ENCODE peak calls at places on chromosomes 2 and 18, in four cellular contexts. W, E, F and N are unnamed samples.

GRCh38 chr18:67132919-67133318 is 383.6 kb downstream of the DSEL start:
- DNase-seq in W (no peak), E (no peak), F (no peak), N (no peak)

GRCh38 chr18:36460324-36460850 is 162.9 kb downstream of the FHOD3 start:
- DNase-seq in W (no peak), E (no peak), F (no peak), N (no peak)

GRCh38 chr2:12244070-12244469 is 472.7 kb upstream of the TRIB2 start:
- DNase-seq in W (no peak), E (no peak), F (no peak), N (no peak)

GRCh38 chr2:84257871-84258270 is 201.2 kb downstream of the SUCLG1 start:
- DNase-seq in W (no peak), E (peak), F (no peak), N (no peak)

GRCh38 chr2:35784777-35785176 is 570.8 kb upstream of the CRIM1 start:
- DNase-seq in W (no peak), E (no peak), F (no peak), N (no peak)

GRCh38 chr18:75113455-75113854 is 95.5 kb downstream of the PTGR3 start:
- DNase-seq in W (no peak), E (no peak), F (no peak), N (no peak)

GRCh38 chr2:67290451-67290991 is 106.6 kb upstream of the ETAA1 start:
- DNase-seq in W (no peak), E (no peak), F (no peak), N (no peak)

GRCh38 chr2:178279142-178279541 is 84.8 kb downstream of the OSBPL6 start:
- DNase-seq in W (no peak), E (no peak), F (no peak), N (no peak)

GRCh38 chr2:21438949-21439348 is 315.2 kb downstream of the TDRD15 start:
- DNase-seq in W (no peak), E (no peak), F (no peak), N (no peak)

GRCh38 chr2:149664896-149665295 is 77.3 kb upstream of the MMADHC start:
- DNase-seq in W (no peak), E (no peak), F (no peak), N (no peak)

GRCh38 chr2:26970928-26971627 is 641 bp downstream of the MAPRE3 start:
- DNase-seq in W (no peak), E (peak), F (no peak), N (peak)

GRCh38 chr2:10477443-10478297 is 29.5 kb upstream of the ODC1 start:
- DNase-seq in W (no peak), E (no peak), F (no peak), N (no peak)

GRCh38 chr18:26547302-26548143 is 830 bp downstream of the KCTD1 start:
- DNase-seq in W (peak), E (peak), F (no peak), N (peak)

GRCh38 chr2:215567504-215567903 is 131.6 kb upstream of the FN1 start:
- DNase-seq in W (no peak), E (no peak), F (no peak), N (no peak)

GRCh38 chr2:42132066-42132965 is 36.8 kb upstream of the EML4 start:
- DNase-seq in W (no peak), E (no peak), F (no peak), N (peak)

GRCh38 chr2:128396500-128396891 is 77.8 kb upstream of the HS6ST1 start:
- DNase-seq in W (no peak), E (peak), F (no peak), N (no peak)

GRCh38 chr2:219124379-219125110 is 36.1 kb downstream of the NHEJ1 start:
- DNase-seq in W (no peak), E (no peak), F (peak), N (no peak)

GRCh38 chr2:73386894-73387636 is 1.4 kb downstream of the ALMS1 start:
- DNase-seq in W (no peak), E (no peak), F (no peak), N (no peak)

GRCh38 chr2:44777542-44777941 is 164.0 kb upstream of the SIX3 start:
- DNase-seq in W (no peak), E (no peak), F (no peak), N (no peak)

GRCh38 chr2:176130153-176130916 is 830 bp downstream of the HOXD8 start:
- DNase-seq in W (no peak), E (peak), F (no peak), N (no peak)

GRCh38 chr18:33517950-33518349 is 60.1 kb upstream of the ASXL3 start:
- DNase-seq in W (no peak), E (no peak), F (no peak), N (no peak)

GRCh38 chr18:49608892-49609291 is 47.0 kb downstream of the LIPG start:
- DNase-seq in W (no peak), E (no peak), F (no peak), N (no peak)

GRCh38 chr2:27501042-27501441 is 4.4 kb downstream of the GCKR start:
- DNase-seq in W (no peak), E (no peak), F (no peak), N (no peak)

GRCh38 chr2:10260130-10260529 is 42.6 kb upstream of the HPCAL1 start:
- DNase-seq in W (no peak), E (no peak), F (no peak), N (no peak)

GRCh38 chr2:130736487-130736886 is 7.6 kb downstream of the GPR148 start:
- DNase-seq in W (no peak), E (no peak), F (no peak), N (no peak)

GRCh38 chr2:72147303-72147970 is at the start of gene CYP26B1:
- DNase-seq in W (peak), E (peak), F (no peak), N (no peak)

DNA sequence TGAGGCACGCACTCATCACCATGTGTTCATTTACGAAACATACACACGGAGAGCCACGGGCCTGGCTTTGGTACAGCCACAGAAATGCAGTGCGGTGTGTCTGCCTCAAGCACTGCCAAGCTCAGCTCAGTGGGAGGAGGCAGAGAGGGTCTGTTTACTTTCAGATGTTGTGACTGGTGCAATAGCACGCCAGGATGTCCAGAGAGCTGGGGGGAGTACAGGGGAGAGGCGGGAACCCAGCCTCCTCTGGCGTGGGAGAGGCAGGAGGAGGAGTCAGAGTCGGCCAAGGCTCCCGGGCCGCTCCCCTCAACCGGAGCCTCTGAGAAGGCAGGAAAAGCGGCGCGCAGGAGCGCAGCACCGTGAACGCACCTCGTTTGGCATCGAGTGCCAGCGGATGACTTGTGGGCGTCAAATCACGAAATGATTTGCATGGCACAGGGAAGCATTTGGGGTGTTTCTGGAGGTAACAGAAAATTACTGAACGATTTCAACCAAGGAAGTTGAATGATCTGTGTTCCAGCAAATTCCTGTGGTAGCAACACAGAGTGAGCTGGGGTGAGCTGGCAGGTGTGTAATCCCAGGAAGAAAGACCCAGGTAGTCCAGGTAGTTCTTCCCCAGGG is 143.0 kb downstream of the ZNF516 start:
- DNase-seq in W (peak), E (peak), F (no peak), N (no peak)
- H3K4me3 ChIP-seq in W (no peak), E (no peak), F (no peak), N (no peak)

DNA sequence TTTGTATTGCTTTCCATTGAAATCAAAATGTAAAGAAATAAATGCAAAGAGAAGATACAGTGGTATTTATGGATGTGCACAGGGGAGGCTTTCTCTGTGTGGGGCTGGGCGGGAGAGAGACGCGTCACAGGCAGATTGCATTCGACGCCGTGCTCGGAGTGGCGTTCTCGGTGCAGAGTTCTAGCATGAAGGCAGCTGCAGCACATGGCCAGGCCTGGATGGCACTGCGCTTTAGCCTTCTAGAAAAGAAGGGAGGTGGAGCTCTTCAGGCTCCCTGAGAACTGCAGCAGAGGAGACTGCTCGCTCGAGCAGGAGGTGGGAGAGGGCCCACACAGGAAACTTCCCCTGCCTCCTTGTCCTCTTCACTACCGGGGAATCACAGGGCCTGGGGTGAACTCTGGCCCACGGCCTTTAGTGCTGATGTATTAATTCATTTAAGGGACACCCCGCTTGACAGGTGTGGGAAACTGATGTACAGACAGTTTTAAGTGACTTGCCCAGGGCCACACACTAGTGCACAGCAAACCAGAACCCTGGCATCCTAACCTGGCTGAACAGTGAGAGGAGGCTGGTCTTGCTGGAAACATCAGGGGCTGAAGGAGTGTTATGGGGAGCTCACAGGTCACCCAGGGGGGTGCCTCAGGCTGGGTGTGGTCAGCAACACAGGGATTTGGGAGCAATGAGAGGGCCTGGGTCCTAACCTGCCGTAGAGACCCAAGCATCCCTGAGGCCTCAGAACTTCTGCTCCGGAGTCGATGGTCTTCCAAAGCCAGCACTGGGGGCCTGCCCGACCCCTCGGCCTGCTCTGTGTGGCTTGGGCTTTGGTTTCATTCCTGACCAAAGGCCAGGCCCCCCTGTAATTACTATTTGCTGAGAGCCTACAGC is 199.9 kb downstream of the HDAC4 start:
- DNase-seq in W (no peak), E (no peak), F (no peak), N (no peak)
- H3K4me3 ChIP-seq in W (no peak), E (no peak), F (no peak), N (no peak)

GRCh38 chr2:173914055-173914922 is 50.9 kb downstream of the SP3 start:
- DNase-seq in W (no peak), E (no peak), F (no peak), N (no peak)
- H3K4me3 ChIP-seq in W (no peak), E (no peak), F (no peak), N (no peak)

GRCh38 chr2:121134728-121135127 is 150.3 kb downstream of the TFCP2L1 start:
- DNase-seq in W (no peak), E (no peak), F (no peak), N (no peak)
- H3K4me3 ChIP-seq in W (no peak), E (no peak), F (no peak), N (no peak)

DNA sequence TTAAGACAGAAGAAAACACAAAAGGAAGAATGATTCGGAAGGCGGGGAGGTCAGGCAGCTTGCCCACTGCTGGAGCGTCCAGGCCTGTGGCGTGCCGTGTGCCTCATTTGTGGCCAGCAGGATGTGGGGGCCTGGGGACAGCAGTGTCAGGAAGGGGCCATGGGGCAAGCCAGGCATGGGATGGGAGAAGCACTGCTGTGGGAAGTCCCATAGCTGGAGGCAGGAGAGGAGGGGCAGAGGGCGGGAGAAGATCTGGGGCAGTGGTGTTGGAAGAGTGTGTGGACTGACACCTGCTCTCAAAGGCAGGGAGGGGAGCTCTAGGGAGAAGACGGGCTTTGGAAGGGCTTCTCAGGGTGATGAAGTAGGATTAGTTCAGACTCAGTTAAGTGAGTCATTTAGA is 133.7 kb downstream of the ACOXL start:
- DNase-seq in W (no peak), E (no peak), F (no peak), N (no peak)
- H3K4me3 ChIP-seq in W (no peak), E (no peak), F (no peak), N (no peak)

DNA sequence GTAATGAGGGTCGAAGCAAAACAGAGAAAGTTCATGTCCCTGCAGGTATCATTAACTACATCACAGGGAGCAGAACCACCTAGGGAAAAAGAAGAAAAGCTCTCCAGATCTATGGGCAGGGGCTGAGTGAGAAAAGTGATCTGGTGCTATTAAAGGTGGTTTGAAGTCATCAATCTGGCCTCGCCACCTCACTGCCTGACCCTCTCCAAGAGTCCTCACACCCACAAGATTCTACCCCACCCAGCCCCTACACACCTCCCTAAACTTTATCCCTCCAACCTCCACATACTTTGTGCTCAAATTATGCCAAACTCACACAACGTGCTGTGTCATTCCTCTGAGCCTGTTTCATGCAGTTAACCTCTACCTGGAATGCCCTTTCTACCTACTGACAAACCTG is 2.2 kb downstream of the GALNT14 start:
- DNase-seq in W (no peak), E (no peak), F (no peak), N (no peak)
- H3K4me3 ChIP-seq in W (no peak), E (no peak), F (no peak), N (no peak)

DNA sequence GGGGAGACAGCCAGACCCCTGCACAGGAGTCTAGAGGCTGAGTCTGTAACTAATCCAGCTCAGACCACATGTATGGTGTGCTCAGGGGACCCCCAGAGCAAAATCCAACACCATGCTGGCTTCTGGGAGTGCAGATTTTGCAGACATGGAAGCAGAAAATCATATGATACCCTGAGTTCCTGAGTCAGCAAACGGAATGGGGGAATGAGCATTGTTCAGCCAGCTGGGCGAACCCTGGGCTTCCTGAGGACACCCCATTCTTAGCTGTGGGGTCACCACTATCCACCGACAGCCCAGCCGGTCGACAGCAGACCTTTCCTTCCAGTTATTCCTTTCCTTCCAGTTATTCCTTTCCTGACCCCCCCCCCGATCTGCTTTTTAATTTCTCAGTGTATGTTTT is 322.9 kb downstream of the GBX2 start:
- DNase-seq in W (no peak), E (no peak), F (no peak), N (no peak)
- H3K4me3 ChIP-seq in W (no peak), E (no peak), F (no peak), N (no peak)